ENCODE peak calls at places on chromosome 16, in ten cellular contexts. D, A, N, Z, I, U, C, K, W and F are unnamed samples.

GRCh38 chr16:74740795-74741304 is 33.8 kb downstream of the FA2H start:
- DNase-seq in D (no peak), U (no peak), Z (no peak), W (peak; percentile 95), A (peak; percentile 88), N (no peak), C (peak; percentile 26), K (peak; percentile 51), I (no peak), F (no peak)

GRCh38 chr16:12067714-12068401 is 91.3 kb downstream of the SNX29 start:
- DNase-seq in N (peak; percentile 75), U (peak; percentile 87), W (peak; percentile 79), K (no peak), A (peak; percentile 58), I (no peak), Z (no peak), C (peak; percentile 56), D (peak; percentile 53), F (no peak)

GRCh38 chr16:19555938-19556778 is 655 bp downstream of the VPS35L start:
- DNase-seq in U (peak; percentile 72), D (no peak), I (no peak), A (peak; percentile 29), K (no peak), Z (no peak), C (peak; percentile 12), W (peak; percentile 41), N (peak; percentile 14), F (no peak)

GRCh38 chr16:48511716-48512115 is 98.3 kb downstream of the N4BP1 start:
- DNase-seq in D (no peak), N (no peak), A (no peak), C (no peak), I (no peak), W (no peak), Z (no peak), U (no peak), K (no peak), F (peak; percentile 53)

GRCh38 chr16:74503412-74503811 is 82.1 kb upstream of the CLEC18B start:
- DNase-seq in U (no peak), Z (no peak), W (no peak), A (no peak), I (no peak), K (no peak), N (no peak), D (no peak), C (no peak), F (no peak)

GRCh38 chr16:84175351-84176081 is 11.3 kb downstream of the TAF1C start:
- DNase-seq in Z (no peak), I (peak; percentile 58), W (peak; percentile 55), U (peak; percentile 80), A (peak; percentile 74), C (peak; percentile 18), K (peak; percentile 57), N (peak; percentile 74), D (peak; percentile 21), F (peak; percentile 73)

GRCh38 chr16:20906871-20907255 is 6.3 kb downstream of the LYRM1 start:
- DNase-seq in W (no peak), D (no peak), I (no peak), N (no peak), U (no peak), C (no peak), K (no peak), A (no peak), Z (no peak), F (no peak)

GRCh38 chr16:20763461-20764232 is at the start of gene ACSM3:
- DNase-seq in D (peak; percentile 73), Z (no peak), U (peak; percentile 90), N (peak; percentile 61), A (peak; percentile 92), C (peak; percentile 63), W (peak; percentile 85), K (no peak), I (no peak), F (no peak)

GRCh38 chr16:8644513-8645140 is 23.1 kb downstream of the METTL22 start:
- DNase-seq in D (no peak), A (no peak), U (no peak), I (peak; percentile 34), C (no peak), W (no peak), N (no peak), Z (no peak), K (no peak), F (no peak)

GRCh38 chr16:58493756-58494431 is 6.0 kb upstream of the NDRG4 start:
- DNase-seq in K (no peak), W (no peak), U (no peak), A (no peak), D (no peak), I (no peak), Z (no peak), N (no peak), C (no peak), F (no peak)

GRCh38 chr16:56332464-56333079 is 92.8 kb downstream of the AMFR start:
- DNase-seq in W (peak; percentile 79), N (peak; percentile 82), D (no peak), I (peak; percentile 74), Z (no peak), C (peak; percentile 18), K (peak; percentile 76), A (peak; percentile 62), U (peak; percentile 85), F (no peak)

GRCh38 chr16:24986512-24987303 is 28.5 kb downstream of the ARHGAP17 start:
- DNase-seq in U (peak; percentile 62), D (no peak), C (peak; percentile 89), N (peak; percentile 6), W (peak; percentile 31), I (no peak), Z (no peak), A (no peak), K (no peak), F (peak; percentile 75)

GRCh38 chr16:53952215-53953208 is 248.6 kb downstream of the FTO start:
- DNase-seq in K (no peak), Z (no peak), I (no peak), A (no peak), C (peak; percentile 42), D (peak; percentile 6), U (no peak), W (no peak), N (no peak), F (no peak)

DNA sequence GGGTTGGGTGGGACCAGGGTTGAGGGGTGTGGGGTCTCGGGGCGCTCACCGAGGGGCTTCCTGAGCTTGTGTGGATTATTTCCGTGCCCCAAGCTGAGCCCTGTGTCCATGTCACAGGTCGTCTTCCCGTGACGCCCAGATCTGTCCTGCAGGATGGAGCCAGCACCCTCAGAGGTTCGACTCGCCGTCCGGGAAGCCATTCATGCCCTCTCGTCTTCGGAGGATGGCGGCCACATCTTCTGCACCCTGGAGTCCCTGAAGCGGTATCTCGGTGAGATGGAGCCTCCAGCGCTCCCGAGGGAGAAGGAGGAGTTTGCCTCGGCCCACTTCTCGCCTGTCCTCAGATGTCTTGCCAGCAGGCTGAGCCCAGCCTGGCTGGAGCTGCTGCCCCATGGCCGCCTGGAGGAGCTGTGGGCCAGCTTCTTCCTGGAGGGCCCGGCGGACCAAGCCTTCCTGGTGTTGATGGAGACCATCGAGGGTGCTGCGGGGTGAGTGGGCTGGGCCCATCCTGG is 1.0 kb downstream of the TELO2 start:
- DNase-seq in Z (no peak), W (peak; percentile 69), K (peak; percentile 75), A (peak; percentile 31), U (peak; percentile 55), D (no peak), N (peak; percentile 47), I (peak; percentile 76), C (peak; percentile 50), F (peak; percentile 84)
- H3K27ac ChIP-seq in Z (peak overlapping the region; percentile 95), W (peak overlapping the region; percentile 99), K (peak overlapping the region; percentile 89), A (no peak overlapping the region), U (no peak overlapping the region), D (peak overlapping the region; percentile 83), N (no peak overlapping the region), I (peak overlapping the region; percentile 22), C (no peak overlapping the region), F (peak overlapping the region; percentile 94)

DNA sequence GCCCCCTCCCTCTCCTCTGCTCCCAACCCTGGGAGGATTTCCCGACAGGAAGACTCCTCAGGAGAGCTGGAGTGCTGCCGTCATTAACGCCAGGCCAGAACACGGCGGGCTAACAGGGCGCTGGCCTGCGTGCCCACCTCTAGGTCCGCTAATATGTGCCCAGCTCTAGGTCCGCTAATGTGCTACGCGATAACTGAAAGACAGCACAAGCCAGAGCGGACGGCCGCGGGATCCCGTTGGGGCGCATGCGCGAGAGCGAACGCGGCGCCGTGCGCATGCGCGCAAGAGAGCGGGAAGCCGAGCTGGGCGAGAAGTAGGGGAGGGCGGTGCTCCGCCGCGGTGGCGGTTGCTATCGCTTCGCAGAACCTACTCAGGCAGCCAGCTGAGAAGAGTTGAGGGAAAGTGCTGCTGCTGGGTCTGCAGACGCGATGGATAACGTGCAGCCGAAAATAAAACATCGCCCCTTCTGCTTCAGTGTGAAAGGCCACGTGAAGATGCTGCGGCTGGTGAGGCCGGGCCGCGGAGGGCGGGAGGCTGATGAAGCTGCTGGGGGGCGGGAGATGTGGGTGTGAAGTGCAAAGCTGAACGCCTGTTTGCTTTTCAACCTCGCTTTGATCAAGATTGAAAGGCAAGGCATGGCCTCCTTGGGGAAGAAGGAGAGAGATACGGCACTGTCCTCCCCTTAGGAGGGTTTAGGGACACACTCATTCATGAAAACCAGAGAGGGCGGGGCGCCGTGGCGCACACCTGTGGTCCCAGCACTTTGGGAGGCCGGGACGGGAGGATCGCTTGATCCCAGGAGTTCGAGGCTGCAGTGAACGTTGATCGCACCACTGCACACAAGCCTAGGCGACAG is at the start of gene CKLF:
- DNase-seq in D (peak; percentile 92), A (peak; percentile 87), W (peak; percentile 92), K (peak; percentile 89), I (peak; percentile 89), C (peak; percentile 59), U (peak; percentile 94), N (peak; percentile 90), Z (no peak), F (peak; percentile 91)
- H3K27ac ChIP-seq in D (peak within 1 kb of the TSS; percentile 85), A (peak within 1 kb of the TSS; percentile 86), W (peak within 1 kb of the TSS; percentile 90), K (peak within 1 kb of the TSS; percentile 86), I (peak within 1 kb of the TSS; percentile 100), C (peak within 1 kb of the TSS; percentile 85), U (peak within 1 kb of the TSS; percentile 90), N (peak within 1 kb of the TSS; percentile 82), Z (peak within 1 kb of the TSS; percentile 83), F (peak within 1 kb of the TSS; percentile 84)

GRCh38 chr16:88908307-88908706 is 41.8 kb upstream of the PABPN1L start:
- DNase-seq in K (no peak), N (no peak), C (no peak), A (no peak), D (no peak), W (no peak), I (no peak), Z (no peak), U (no peak), F (no peak)
- H3K27ac ChIP-seq in K (peak overlapping the region; percentile 55), N (no peak overlapping the region), C (no peak overlapping the region), A (no peak overlapping the region), D (no peak overlapping the region), W (no peak overlapping the region), I (no peak overlapping the region), Z (no peak overlapping the region), U (no peak overlapping the region), F (no peak overlapping the region)

DNA sequence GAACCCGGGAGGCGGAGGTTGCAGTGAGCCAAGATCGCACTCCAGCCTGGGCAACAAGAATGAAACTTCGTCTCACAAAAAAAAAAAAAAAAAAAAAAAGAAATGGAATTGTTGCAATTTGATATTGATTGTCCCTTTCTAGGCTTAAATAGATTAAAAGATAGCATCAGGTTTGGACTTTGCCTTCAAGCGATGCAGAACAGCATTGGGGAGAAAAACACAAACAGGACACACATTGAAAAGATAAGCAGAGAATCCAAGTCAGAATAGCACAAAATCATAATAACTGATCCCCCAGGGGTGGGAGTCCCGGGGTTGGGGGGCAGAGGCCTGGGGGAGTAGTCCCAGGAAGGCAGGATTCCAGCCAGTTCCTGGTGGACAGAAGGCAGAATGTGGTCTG is 3.9 kb upstream of the CREBBP start:
- DNase-seq in A (no peak), N (no peak), C (no peak), D (no peak), W (no peak), I (no peak), K (no peak), Z (no peak), U (no peak), F (no peak)
- H3K27ac ChIP-seq in A (no peak overlapping the region), N (no peak overlapping the region), C (no peak overlapping the region), D (no peak overlapping the region), W (no peak overlapping the region), I (no peak overlapping the region), K (no peak overlapping the region), Z (no peak overlapping the region), U (no peak overlapping the region), F (no peak overlapping the region)